ENCODE peak calls at places on chromosome 1, in eight cellular contexts. S is A172, H is HEK293T, J is HTR-8/SVneo, Y is pons, L is MM.1S, B is activated T-cell treated with anti-CD3 and anti-CD28 coated beads for 1 hour, X is A673. P is an unnamed sample.

GRCh38 chr1:192171123-192171522 is 12.9 kb downstream of the RGS18 start:
- DNase-seq in S (no peak), J (no peak), B (no peak), L (no peak), Y (no peak), X (no peak), H (no peak), P (no peak)

GRCh38 chr1:226149806-226150205 is 36.7 kb downstream of the ACBD3 start:
- DNase-seq in Y (no peak), L (no peak), J (peak; percentile 24), X (peak; percentile 22), B (no peak), H (no peak), S (peak; percentile 13), P (peak; percentile 33)

GRCh38 chr1:201645956-201646355 is 107.0 kb downstream of the NAV1 start:
- DNase-seq in J (no peak), B (no peak), Y (no peak), L (no peak), S (peak; percentile 31), X (no peak), H (no peak), P (no peak)

GRCh38 chr1:47205918-47206317 is 16.1 kb upstream of the PDZK1IP1 start:
- DNase-seq in J (no peak), L (no peak), Y (no peak), X (no peak), S (no peak), B (no peak), H (no peak), P (no peak)

GRCh38 chr1:209277662-209278061 is 305.9 kb upstream of the CAMK1G start:
- DNase-seq in B (no peak), H (no peak), Y (no peak), L (no peak), S (no peak), X (no peak), J (no peak), P (no peak)

GRCh38 chr1:220943319-220943718 is 64.1 kb downstream of the HLX start:
- DNase-seq in L (peak; percentile 34), S (no peak), B (no peak), Y (no peak), H (no peak), X (no peak), J (no peak), P (no peak)

GRCh38 chr1:236302941-236303340 is 21.2 kb upstream of the ERO1B start:
- DNase-seq in B (no peak), Y (no peak), S (no peak), X (no peak), J (no peak), H (no peak), L (no peak), P (no peak)

GRCh38 chr1:160642281-160642644 is 4.6 kb downstream of the SLAMF1 start:
- DNase-seq in S (no peak), H (no peak), Y (no peak), J (no peak), L (no peak), B (no peak), X (no peak), P (no peak)

GRCh38 chr1:162627662-162628296 is 4.5 kb upstream of the DDR2 start:
- DNase-seq in S (peak; percentile 45), B (no peak), H (peak; percentile 41), Y (peak; percentile 24), J (no peak), X (peak; percentile 76), L (peak; percentile 71), P (peak; percentile 36)